ENCODE peak calls at places on chromosomes 16 and 17, in six cellular contexts. V, D, Z, R, Q and H are unnamed samples.

GRCh38 chr17:78798695-78799559 is 16.9 kb upstream of the CYTH1 start:
- DNase-seq in V (no peak), D (peak; percentile 32), Z (no peak), R (peak; percentile 65), Q (no peak), H (peak; percentile 69)

GRCh38 chr17:80942360-80943345 is 49.0 kb upstream of the CHMP6 start:
- DNase-seq in V (peak; percentile 84), D (peak; percentile 97), Z (peak; percentile 95), R (no peak), Q (peak; percentile 86), H (no peak)

GRCh38 chr17:42751628-42752027 is 6.8 kb upstream of the EZH1 start:
- DNase-seq in V (no peak), D (no peak), Z (no peak), R (no peak), Q (no peak), H (no peak)

GRCh38 chr17:32519769-32520701 is 33.2 kb downstream of the CDK5R1 start:
- DNase-seq in V (peak; percentile 18), D (no peak), Z (no peak), R (peak; percentile 51), Q (no peak), H (peak; percentile 65)

GRCh38 chr17:79985951-79986391 is 49.7 kb downstream of the TBC1D16 start:
- DNase-seq in V (no peak), D (no peak), Z (no peak), R (no peak), Q (no peak), H (no peak)

GRCh38 chr17:30858556-30859250 is 26.9 kb downstream of the ATAD5 start:
- DNase-seq in V (no peak), D (peak; percentile 2), Z (no peak), R (no peak), Q (no peak), H (no peak)

GRCh38 chr17:73711184-73711583 is 66.9 kb upstream of the SDK2 start:
- DNase-seq in V (no peak), D (no peak), Z (no peak), R (no peak), Q (no peak), H (no peak)

GRCh38 chr16:85168732-85169256 is 56.5 kb upstream of the CIBAR2 start:
- DNase-seq in V (no peak), D (peak; percentile 61), Z (peak; percentile 81), R (peak; percentile 74), Q (peak; percentile 82), H (peak; percentile 88)

GRCh38 chr16:3577302-3577752 is at the start of gene NLRC3:
- DNase-seq in V (no peak), D (no peak), Z (no peak), R (peak; percentile 65), Q (no peak), H (peak; percentile 76)

GRCh38 chr16:88837806-88838205 is 18.9 kb downstream of the GALNS start:
- DNase-seq in V (no peak), D (no peak), Z (no peak), R (no peak), Q (no peak), H (no peak)
- TF ChIP-seq CTCF in V (no peak), D (no peak), Z (no peak), R (no peak), Q (no peak), H (no peak)

DNA sequence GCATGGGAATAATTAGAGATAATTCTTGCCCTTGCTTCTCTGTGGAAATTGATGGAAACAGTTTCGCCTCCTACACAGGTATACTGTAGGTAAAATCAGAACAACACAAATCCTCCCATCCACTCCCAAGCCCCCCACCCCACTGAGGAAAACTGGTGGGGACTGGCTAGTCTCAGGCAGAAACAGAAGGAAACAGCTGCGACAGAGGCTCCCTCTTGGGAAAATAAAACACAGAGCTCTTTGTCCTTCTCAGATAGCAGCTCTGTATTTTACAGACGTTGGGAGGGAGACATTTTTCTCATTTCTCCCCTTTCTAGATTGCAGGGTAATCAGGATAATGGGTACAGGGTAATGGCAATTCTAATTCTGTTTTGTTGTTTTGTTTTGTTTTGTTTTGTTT is 1.1 kb downstream of the SLFN13 start:
- DNase-seq in V (no peak), D (no peak), Z (no peak), R (no peak), Q (no peak), H (no peak)
- TF ChIP-seq CTCF in V (no peak), D (no peak), Z (no peak), R (no peak), Q (no peak), H (no peak)

GRCh38 chr17:28700830-28701492 is 10.7 kb downstream of the PROCA1 start:
- DNase-seq in V (no peak), D (no peak), Z (no peak), R (no peak), Q (no peak), H (no peak)
- TF ChIP-seq CTCF in V (no peak), D (no peak), Z (no peak), R (no peak), Q (no peak), H (no peak)

DNA sequence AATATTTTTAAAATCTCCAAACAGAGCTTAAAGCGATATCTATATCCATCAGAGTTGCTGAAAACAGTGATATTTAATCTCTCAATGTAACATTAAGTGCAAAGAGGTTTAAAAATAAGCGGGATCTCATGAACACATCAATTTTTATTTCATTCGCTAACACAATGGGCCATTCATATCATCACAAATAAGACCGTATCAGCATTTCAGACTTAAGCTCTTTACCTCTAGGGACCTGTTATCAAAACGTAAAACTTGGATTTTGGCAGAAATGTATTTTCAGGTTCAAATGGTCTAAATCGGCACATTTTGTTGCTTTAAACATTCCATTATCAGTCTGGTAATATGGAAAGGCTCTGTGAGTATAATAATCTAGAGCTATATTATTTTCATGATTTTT is 77.9 kb downstream of the TOX3 start:
- DNase-seq in V (no peak), D (no peak), Z (no peak), R (no peak), Q (no peak), H (no peak)
- TF ChIP-seq CTCF in V (no peak), D (no peak), Z (no peak), R (no peak), Q (no peak), H (no peak)

GRCh38 chr16:78727536-78727935 is 628.1 kb downstream of the WWOX start:
- DNase-seq in V (no peak), D (no peak), Z (no peak), R (no peak), Q (no peak), H (no peak)
- TF ChIP-seq CTCF in V (no peak), D (no peak), Z (no peak), R (no peak), Q (no peak), H (no peak)